ENCODE peak calls at places on chromosome 17, in six cellular contexts. A is T-helper 1 cell; D is stimulated activated CD8-positive, alpha-beta memory T cell treated with anti-CD3 and anti-CD28 coated beads, Interleukin-2, amount 100 ng/mL, for 48 hours; P is SK-MEL-5; Z is SJSA1; W is endothelial cell. Y is an unnamed sample.

GRCh38 chr17:9241371-9241712 is 220.0 kb downstream of the NTN1 start:
- DNase-seq in A (no peak), D (no peak), P (no peak), Z (peak; percentile 38), W (no peak), Y (no peak)

GRCh38 chr17:82358467-82359350 is at the start of gene TEX19:
- DNase-seq in A (no peak), D (no peak), P (peak; percentile 35), Z (no peak), W (no peak), Y (peak; percentile 20)

GRCh38 chr17:41402161-41402560 is 4.8 kb upstream of the KRT31 start:
- DNase-seq in A (no peak), D (no peak), P (no peak), Z (no peak), W (no peak), Y (no peak)

GRCh38 chr17:56112086-56112485 is 41.2 kb upstream of the ANKFN1 start:
- DNase-seq in A (no peak), D (no peak), P (no peak), Z (peak; percentile 21), W (no peak), Y (no peak)

GRCh38 chr17:78723001-78723796 is 58.9 kb downstream of the CYTH1 start:
- DNase-seq in A (no peak), D (no peak), P (no peak), Z (no peak), W (peak; percentile 58), Y (no peak)

GRCh38 chr17:79631640-79632431 is 21.0 kb upstream of the RBFOX3 start:
- DNase-seq in A (no peak), D (no peak), P (no peak), Z (no peak), W (no peak), Y (no peak)

GRCh38 chr17:31310260-31310659 is 3.6 kb downstream of the EVI2B start:
- DNase-seq in A (peak; percentile 80), D (no peak), P (no peak), Z (no peak), W (no peak), Y (no peak)

GRCh38 chr17:47978324-47978723 is 7.4 kb downstream of the CDK5RAP3 start:
- DNase-seq in A (peak; percentile 37), D (peak; percentile 21), P (peak; percentile 77), Z (peak; percentile 64), W (peak; percentile 75), Y (peak; percentile 8)

GRCh38 chr17:80264048-80264792 is 3.6 kb downstream of the RNF213 start:
- DNase-seq in A (peak; percentile 36), D (peak; percentile 57), P (no peak), Z (no peak), W (no peak), Y (no peak)

GRCh38 chr17:62629556-62630364 is 2.3 kb downstream of the MRC2 start:
- DNase-seq in A (no peak), D (no peak), P (no peak), Z (no peak), W (no peak), Y (no peak)

GRCh38 chr17:2015314-2015713 is 9.8 kb downstream of the RTN4RL1 start:
- DNase-seq in A (no peak), D (no peak), P (no peak), Z (no peak), W (no peak), Y (no peak)

GRCh38 chr17:56130030-56130429 is 23.2 kb upstream of the ANKFN1 start:
- DNase-seq in A (no peak), D (no peak), P (no peak), Z (no peak), W (no peak), Y (no peak)

GRCh38 chr17:50412188-50412732 is 13.8 kb upstream of the ACSF2 start:
- DNase-seq in A (no peak), D (no peak), P (no peak), Z (no peak), W (no peak), Y (no peak)

GRCh38 chr17:4789951-4790704 is 1.4 kb downstream of the GLTPD2 start:
- DNase-seq in A (peak; percentile 68), D (peak; percentile 73), P (peak; percentile 83), Z (peak; percentile 93), W (peak; percentile 87), Y (peak; percentile 64)

GRCh38 chr17:79439493-79439892 is 171.4 kb downstream of the RBFOX3 start:
- DNase-seq in A (no peak), D (no peak), P (no peak), Z (no peak), W (no peak), Y (no peak)

GRCh38 chr17:75587718-75588545 is at the start of gene MYO15B:
- DNase-seq in A (peak; percentile 53), D (peak; percentile 41), P (no peak), Z (no peak), W (peak; percentile 81), Y (peak; percentile 1)

GRCh38 chr17:39970157-39970692 is 7.4 kb downstream of the GSDMA start:
- DNase-seq in A (no peak), D (no peak), P (no peak), Z (no peak), W (no peak), Y (no peak)

GRCh38 chr17:309361-309888 is 43.2 kb downstream of the RPH3AL start:
- DNase-seq in A (no peak), D (peak; percentile 12), P (peak; percentile 54), Z (peak; percentile 16), W (peak; percentile 67), Y (no peak)

GRCh38 chr17:44331249-44331760 is 6.7 kb upstream of the SLC25A39 start:
- DNase-seq in A (peak; percentile 71), D (peak; percentile 48), P (peak; percentile 87), Z (peak; percentile 72), W (peak; percentile 72), Y (peak; percentile 77)

GRCh38 chr17:56319531-56319930 is 166.3 kb downstream of the ANKFN1 start:
- DNase-seq in A (no peak), D (no peak), P (peak; percentile 86), Z (peak; percentile 55), W (no peak), Y (peak; percentile 8)

GRCh38 chr17:49836111-49837030 is 11.5 kb downstream of the TAC4 start:
- DNase-seq in A (no peak), D (no peak), P (no peak), Z (peak; percentile 78), W (no peak), Y (no peak)

GRCh38 chr17:49845210-49845782 is 2.6 kb downstream of the TAC4 start:
- DNase-seq in A (no peak), D (no peak), P (no peak), Z (no peak), W (no peak), Y (no peak)

GRCh38 chr17:65027305-65027704 is 29.2 kb downstream of the GNA13 start:
- DNase-seq in A (no peak), D (no peak), P (peak; percentile 79), Z (peak; percentile 89), W (peak; percentile 33), Y (no peak)

GRCh38 chr17:60439501-60439900 is 17.2 kb downstream of the CHCT1 start:
- DNase-seq in A (no peak), D (no peak), P (no peak), Z (no peak), W (no peak), Y (no peak)

GRCh38 chr17:1627219-1627986 is 1.2 kb downstream of the SLC43A2 start:
- DNase-seq in A (no peak), D (no peak), P (no peak), Z (no peak), W (peak; percentile 32), Y (no peak)

GRCh38 chr17:38730526-38731379 is 612 bp downstream of the CISD3 start:
- DNase-seq in A (no peak), D (no peak), P (peak; percentile 47), Z (peak; percentile 77), W (no peak), Y (no peak)

GRCh38 chr17:68431661-68432071 is 25.6 kb downstream of the WIPI1 start:
- DNase-seq in A (peak; percentile 39), D (no peak), P (peak; percentile 77), Z (no peak), W (peak; percentile 22), Y (peak; percentile 2)

GRCh38 chr17:33328129-33328528 is 35.0 kb upstream of the ASIC2 start:
- DNase-seq in A (no peak), D (no peak), P (no peak), Z (no peak), W (peak; percentile 47), Y (no peak)

GRCh38 chr17:9255838-9256237 is 234.5 kb downstream of the NTN1 start:
- DNase-seq in A (no peak), D (no peak), P (no peak), Z (no peak), W (no peak), Y (no peak)

GRCh38 chr17:35748979-35749378 is 4.1 kb downstream of the GAS2L2 start:
- DNase-seq in A (no peak), D (no peak), P (no peak), Z (no peak), W (no peak), Y (no peak)

GRCh38 chr17:80110927-80111701 is 9.7 kb downstream of the GAA start:
- DNase-seq in A (no peak), D (no peak), P (no peak), Z (no peak), W (no peak), Y (no peak)

Y was measured in NCI-H748 treated with DMSO at 0.1 percent for 48 hours.